ENCODE peak calls at places on chromosomes 12 and 14, in six cellular contexts. M is testis, X is heart right ventricle, S is A549, U is vagina, T is uterus. D is an unnamed sample. For H3K4me1, the result is how much of the 10 kb centered on the place peaks cover.

GRCh38 chr14:52551205-52551604 is 1.1 kb downstream of the TXNDC16 start:
- DNase-seq in M (no peak), X (no peak), S (no peak), U (no peak), T (no peak), D (no peak)

GRCh38 chr12:83945871-83946270 is 966.7 kb downstream of the SLC6A15 start:
- DNase-seq in M (no peak), X (no peak), S (peak), U (no peak), T (no peak), D (no peak)

GRCh38 chr12:99911076-99911475 is 73.7 kb downstream of the ANKS1B start:
- DNase-seq in M (peak), X (no peak), S (peak), U (no peak), T (peak), D (no peak)

GRCh38 chr14:77278461-77279230 is 7.6 kb upstream of the NGB start:
- DNase-seq in M (peak), X (no peak), S (no peak), U (no peak), T (no peak), D (no peak)

GRCh38 chr12:75638792-75639191 is 127.4 kb upstream of the KRR1 start:
- DNase-seq in M (no peak), X (no peak), S (no peak), U (no peak), T (no peak), D (no peak)

GRCh38 chr12:69509308-69509736 is 39.1 kb downstream of the FRS2 start:
- DNase-seq in M (no peak), X (no peak), S (no peak), U (no peak), T (no peak), D (no peak)

GRCh38 chr12:105455250-105455649 is 124.8 kb downstream of the C12orf75 start:
- DNase-seq in M (no peak), X (no peak), S (no peak), U (no peak), T (no peak), D (no peak)

GRCh38 chr12:65889144-65889880 is 65.0 kb downstream of the HMGA2 start:
- DNase-seq in M (no peak), X (no peak), S (no peak), U (no peak), T (no peak), D (no peak)

GRCh38 chr14:104724407-104724980 is 465 bp downstream of the ADSS1 start:
- DNase-seq in M (no peak), X (peak), S (peak), U (no peak), T (peak), D (no peak)

GRCh38 chr12:83461326-83461985 is 774.8 kb downstream of the TMTC2 start:
- DNase-seq in M (no peak), X (no peak), S (no peak), U (no peak), T (no peak), D (no peak)

GRCh38 chr12:102413396-102413795 is 67.0 kb downstream of the IGF1 start:
- DNase-seq in M (no peak), X (no peak), S (no peak), U (no peak), T (no peak), D (no peak)

GRCh38 chr14:100084591-100084990 is 19.4 kb downstream of the EVL start:
- DNase-seq in M (peak), X (no peak), S (no peak), U (no peak), T (no peak), D (no peak)

GRCh38 chr12:117350140-117350539 is 11.3 kb downstream of the NOS1 start:
- DNase-seq in M (no peak), X (no peak), S (no peak), U (no peak), T (no peak), D (no peak)

GRCh38 chr12:117356048-117356447 is 5.4 kb downstream of the NOS1 start:
- DNase-seq in M (no peak), X (no peak), S (peak), U (no peak), T (no peak), D (no peak)

GRCh38 chr12:117347588-117347987 is 13.8 kb downstream of the NOS1 start:
- DNase-seq in M (no peak), X (no peak), S (no peak), U (no peak), T (no peak), D (no peak)

GRCh38 chr12:117352260-117352659 is 9.2 kb downstream of the NOS1 start:
- DNase-seq in M (no peak), X (no peak), S (no peak), U (no peak), T (no peak), D (no peak)

GRCh38 chr12:117352883-117353282 is 8.5 kb downstream of the NOS1 start:
- DNase-seq in M (no peak), X (no peak), S (no peak), U (no peak), T (no peak), D (no peak)
- H3K4me1 ChIP-seq in M (under half), X (under half), S (under half), U (under half), T (under half), D (under half)

DNA sequence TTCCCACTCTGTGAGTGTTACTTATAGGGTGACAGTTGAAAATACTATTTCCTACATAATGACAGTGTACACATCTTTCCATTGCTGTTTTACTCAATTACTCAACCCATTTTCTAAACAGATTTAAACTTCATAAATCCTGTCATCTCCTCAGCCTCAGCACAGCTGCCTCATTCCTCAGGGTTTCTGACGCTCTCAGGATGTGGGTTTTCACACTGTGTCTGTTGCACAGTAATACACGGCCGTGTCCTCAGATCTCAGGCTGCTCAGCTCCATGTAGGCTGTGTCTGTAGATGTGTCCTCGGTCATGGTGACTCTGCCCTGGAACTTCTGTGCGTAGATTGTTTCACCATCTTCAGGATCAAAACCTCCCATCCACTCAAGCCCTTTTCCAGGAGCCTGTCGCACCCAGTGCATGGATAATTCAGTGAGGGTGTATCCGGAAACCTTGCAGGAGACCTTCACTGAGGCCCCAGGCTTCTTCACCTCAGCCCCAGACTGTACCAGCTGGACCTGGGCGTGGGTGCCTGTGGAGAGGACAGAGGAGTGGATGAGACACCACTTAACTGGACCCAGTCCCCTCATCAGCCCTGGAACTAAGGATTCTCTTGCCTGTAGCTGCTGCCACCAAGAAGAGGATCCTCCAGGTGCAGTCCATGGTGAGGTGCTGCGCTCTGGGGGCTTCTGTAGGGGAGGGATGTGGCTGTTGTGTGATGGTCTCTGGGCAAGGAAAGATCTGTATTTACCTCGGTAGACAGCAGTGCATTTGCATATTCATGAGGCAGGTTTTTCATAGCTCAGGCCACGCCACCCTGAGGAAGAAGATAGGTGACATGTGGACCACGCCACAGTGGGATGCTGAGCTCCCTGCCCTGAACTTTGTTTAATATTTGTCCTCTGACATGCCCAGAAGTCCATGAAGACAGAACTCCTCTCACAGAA is 750.2 kb downstream of the TMEM121 start:
- DNase-seq in M (no peak), X (no peak), S (no peak), U (no peak), T (no peak), D (no peak)
- H3K4me3 ChIP-seq in M (no peak), X (no peak), S (no peak), U (no peak), T (no peak), D (no peak)

GRCh38 chr12:124508323-124509096 is 58.9 kb downstream of the NCOR2 start:
- DNase-seq in M (no peak), X (peak), S (no peak), U (no peak), T (peak), D (peak)

GRCh38 chr12:124509300-124509675 is 58.1 kb downstream of the NCOR2 start:
- DNase-seq in M (no peak), X (no peak), S (no peak), U (no peak), T (no peak), D (no peak)

GRCh38 chr12:124510301-124510970 is 57.0 kb downstream of the NCOR2 start:
- DNase-seq in M (peak), X (no peak), S (peak), U (no peak), T (no peak), D (no peak)

GRCh38 chr12:124511259-124511985 is 56.0 kb downstream of the NCOR2 start:
- DNase-seq in M (no peak), X (no peak), S (no peak), U (no peak), T (no peak), D (no peak)

DNA sequence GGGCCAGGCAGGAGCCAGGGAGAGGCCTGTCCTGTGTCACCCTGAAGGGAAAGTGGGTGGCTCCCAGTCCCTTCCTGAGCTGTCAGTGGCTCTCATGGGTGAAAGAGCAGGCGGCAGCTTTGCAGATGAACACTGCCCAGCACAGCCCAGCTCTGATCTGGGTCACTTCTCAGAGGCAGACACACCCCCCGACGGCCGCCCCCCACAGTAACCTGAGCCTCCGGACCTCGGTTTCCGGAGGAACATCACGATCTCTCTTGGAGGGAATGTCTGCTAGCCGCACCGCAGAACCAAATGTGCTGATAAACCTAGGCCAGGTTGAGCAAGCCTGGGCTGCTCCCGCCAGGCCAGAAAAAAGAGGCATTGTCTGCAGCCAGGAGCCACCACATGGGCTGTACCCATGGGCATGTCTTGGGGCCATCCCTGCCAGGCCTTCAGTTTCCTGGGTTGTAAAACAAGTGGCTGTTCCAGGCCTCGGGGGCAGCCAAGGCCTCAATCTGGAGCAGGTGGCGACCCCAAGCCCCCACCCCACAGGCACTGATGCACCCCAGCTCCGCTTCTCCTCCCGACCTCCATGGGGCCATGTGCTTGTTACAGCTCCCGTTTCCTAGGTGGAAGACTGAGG is 57.6 kb downstream of the NCOR2 start:
- DNase-seq in M (peak), X (no peak), S (no peak), U (no peak), T (peak), D (peak)
- H3K4me1 ChIP-seq in M (half or more), X (half or more), S (under half), U (half or more), T (under half), D (half or more)

GRCh38 chr12:45235087-45236025 is 19.5 kb downstream of the ANO6 start:
- DNase-seq in M (no peak), X (no peak), S (peak), U (no peak), T (peak), D (peak)
- H3K4me3 ChIP-seq in M (no peak), X (no peak), S (peak), U (no peak), T (no peak), D (no peak)

DNA sequence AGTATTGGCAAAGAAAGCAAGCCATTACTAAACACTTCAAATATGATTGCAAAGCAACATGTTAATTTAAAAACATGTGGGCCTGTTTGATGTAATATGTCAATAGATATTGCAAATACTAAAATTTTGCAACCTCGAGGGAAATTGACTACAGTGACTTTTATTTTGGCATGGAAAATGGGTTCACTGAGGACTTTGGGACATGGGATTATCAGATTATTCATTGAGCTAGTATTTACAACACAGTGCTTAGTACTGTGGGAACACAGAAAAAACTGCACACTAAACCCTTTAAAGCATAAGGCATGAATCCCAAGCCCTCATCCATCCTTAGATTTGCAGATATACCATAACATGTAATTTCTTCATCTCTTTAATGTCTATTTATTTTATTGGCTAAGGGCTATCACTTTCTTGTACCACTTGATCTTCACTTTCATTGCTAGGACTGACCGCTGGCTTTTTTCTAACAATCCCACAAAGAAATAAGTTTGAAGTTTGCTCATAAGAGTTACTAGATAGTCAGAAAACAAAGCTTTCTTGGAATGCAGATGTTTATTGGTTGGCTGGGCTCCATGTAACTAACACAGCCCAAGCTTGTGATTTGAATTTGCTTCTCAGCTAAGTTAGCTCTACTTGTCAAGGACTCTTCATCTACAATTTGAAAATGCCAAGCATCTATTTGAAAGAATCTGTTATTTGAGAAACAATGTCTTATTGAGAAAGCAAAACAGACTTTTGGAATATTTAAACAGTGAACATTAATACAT is 48.7 kb downstream of the PPFIBP1 start:
- DNase-seq in M (no peak), X (no peak), S (no peak), U (no peak), T (no peak), D (no peak)
- H3K4me1 ChIP-seq in M (under half), X (half or more), S (under half), U (under half), T (under half), D (under half)

GRCh38 chr12:51323966-51324895 is at the start of gene BIN2:
- DNase-seq in M (peak), X (peak), S (no peak), U (no peak), T (no peak), D (no peak)
- H3K4me3 ChIP-seq in M (peak), X (no peak), S (no peak), U (peak), T (no peak), D (no peak)

DNA sequence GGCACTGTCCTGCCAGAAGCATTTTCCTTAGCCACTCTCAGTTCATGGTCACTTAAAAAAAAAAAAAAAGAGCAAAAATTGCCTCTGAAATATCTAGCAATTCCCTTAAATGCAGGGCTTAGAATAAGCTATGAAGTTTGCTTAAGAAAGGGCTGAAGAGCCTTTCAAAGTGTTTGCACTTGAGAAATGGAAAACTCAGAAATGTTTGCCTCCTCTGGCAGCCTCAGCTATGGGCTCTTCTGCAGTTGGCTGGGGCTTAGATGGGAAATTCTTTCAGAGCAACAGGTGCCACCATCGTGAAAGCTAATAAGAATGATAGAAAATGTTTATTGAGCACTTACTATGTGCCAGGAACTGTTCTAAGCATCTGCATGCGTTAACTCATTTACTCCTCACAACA is 48.5 kb upstream of the TSPAN11 start:
- DNase-seq in M (no peak), X (no peak), S (no peak), U (no peak), T (no peak), D (no peak)
- H3K4me1 ChIP-seq in M (under half), X (under half), S (under half), U (under half), T (under half), D (under half)

GRCh38 chr14:21748869-21749303 is 75.3 kb upstream of the OR4E1 start:
- DNase-seq in M (peak), X (no peak), S (peak), U (no peak), T (peak), D (peak)

DNA sequence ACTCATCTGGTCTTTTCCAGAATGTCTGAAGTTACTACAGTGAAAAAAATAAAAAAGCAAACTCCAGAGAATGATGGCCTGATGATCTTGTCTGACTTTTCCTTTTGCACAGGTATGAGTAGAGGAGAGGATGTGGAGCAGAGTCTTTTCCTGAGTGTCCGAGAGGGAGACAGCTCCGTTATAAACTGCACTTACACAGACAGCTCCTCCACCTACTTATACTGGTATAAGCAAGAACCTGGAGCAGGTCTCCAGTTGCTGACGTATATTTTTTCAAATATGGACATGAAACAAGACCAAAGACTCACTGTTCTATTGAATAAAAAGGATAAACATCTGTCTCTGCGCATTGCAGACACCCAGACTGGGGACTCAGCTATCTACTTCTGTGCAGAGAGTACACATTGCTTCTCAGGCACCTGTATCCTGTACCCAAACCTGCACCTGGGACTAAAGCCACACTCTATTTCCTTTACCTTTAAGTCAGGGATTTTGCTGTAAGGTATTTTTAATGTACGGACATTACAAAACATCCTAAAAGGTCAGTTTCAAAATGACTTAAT is 75.8 kb upstream of the OR4E1 start:
- DNase-seq in M (no peak), X (no peak), S (no peak), U (no peak), T (no peak), D (no peak)
- H3K4me3 ChIP-seq in M (no peak), X (no peak), S (no peak), U (no peak), T (no peak), D (no peak)

DNA sequence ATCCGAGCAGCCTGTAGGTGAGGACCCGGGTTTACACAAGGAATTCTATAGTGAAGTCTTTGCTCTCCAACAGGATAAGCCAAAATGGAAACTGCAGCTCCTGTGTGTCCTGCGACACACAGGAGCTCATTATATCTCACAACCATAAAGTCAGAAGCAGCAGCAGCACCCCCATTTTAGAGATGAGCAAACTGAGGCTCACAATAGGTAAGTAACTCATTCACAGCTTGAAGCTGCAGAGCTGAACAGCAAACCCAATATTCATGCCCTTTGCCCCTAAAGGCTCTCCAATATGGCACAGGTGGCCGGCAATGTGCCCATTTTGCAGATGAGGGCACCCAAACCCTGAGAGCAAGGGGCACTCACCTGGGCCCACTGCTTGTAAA is 4.6 kb downstream of the NCOR2 start:
- DNase-seq in M (no peak), X (no peak), S (no peak), U (no peak), T (no peak), D (no peak)
- H3K4me1 ChIP-seq in M (half or more), X (half or more), S (under half), U (half or more), T (under half), D (under half)